ENCODE peak calls at places on chromosomes 2 and 18, in nine cellular contexts. P, H, G, F, E, D, C, J and K are unnamed samples.

GRCh38 chr2:136572335-136572734 is 193.0 kb upstream of the THSD7B start:
- DNase-seq in P (no peak), H (no peak), G (no peak), F (no peak), E (no peak), D (no peak), C (no peak), J (no peak), K (no peak)

GRCh38 chr2:234865586-234865985 is 86.2 kb upstream of the SH3BP4 start:
- DNase-seq in P (no peak), H (no peak), G (no peak), F (no peak), E (no peak), D (no peak), C (no peak), J (no peak), K (no peak)

GRCh38 chr18:31156831-31157763 is 5.6 kb downstream of the DSC1 start:
- DNase-seq in P (no peak), H (no peak), G (peak; percentile 57), F (no peak), E (no peak), D (no peak), C (peak; percentile 49), J (peak; percentile 8), K (no peak)

GRCh38 chr2:141438536-141438935 is 692.3 kb downstream of the LRP1B start:
- DNase-seq in P (no peak), H (no peak), G (no peak), F (no peak), E (no peak), D (no peak), C (no peak), J (no peak), K (no peak)

GRCh38 chr2:96154506-96155380 is 9.5 kb upstream of the DUSP2 start:
- DNase-seq in P (no peak), H (no peak), G (no peak), F (no peak), E (no peak), D (no peak), C (no peak), J (no peak), K (no peak)

GRCh38 chr18:21449367-21450250 is 150.9 kb downstream of the ESCO1 start:
- DNase-seq in P (no peak), H (no peak), G (no peak), F (no peak), E (no peak), D (peak; percentile 22), C (no peak), J (no peak), K (no peak)

GRCh38 chr2:63488118-63488713 is 100.1 kb downstream of the WDPCP start:
- DNase-seq in P (peak; percentile 17), H (peak; percentile 13), G (no peak), F (peak; percentile 5), E (peak; percentile 39), D (peak; percentile 58), C (peak; percentile 39), J (peak; percentile 73), K (no peak)

GRCh38 chr2:48452108-48452507 is 77.8 kb upstream of the STON1 start:
- DNase-seq in P (no peak), H (no peak), G (no peak), F (no peak), E (no peak), D (peak; percentile 96), C (no peak), J (no peak), K (peak; percentile 92)

GRCh38 chr2:241901018-241901380 is 31.5 kb downstream of the RTP5 start:
- DNase-seq in P (no peak), H (no peak), G (no peak), F (no peak), E (no peak), D (no peak), C (no peak), J (no peak), K (no peak)

GRCh38 chr18:56469582-56469981 is 168.8 kb downstream of the TXNL1 start:
- DNase-seq in P (no peak), H (no peak), G (peak; percentile 36), F (no peak), E (no peak), D (no peak), C (no peak), J (no peak), K (no peak)

GRCh38 chr2:219476605-219477578 is 21.8 kb upstream of the GMPPA start:
- DNase-seq in P (no peak), H (no peak), G (no peak), F (no peak), E (no peak), D (no peak), C (peak; percentile 83), J (no peak), K (no peak)

GRCh38 chr18:46113751-46114150 is 9.6 kb downstream of the HAUS1 start:
- DNase-seq in P (no peak), H (no peak), G (no peak), F (no peak), E (no peak), D (no peak), C (no peak), J (no peak), K (no peak)

GRCh38 chr2:113116100-113116958 is 11.1 kb upstream of the IL1RN start:
- DNase-seq in P (no peak), H (no peak), G (no peak), F (no peak), E (no peak), D (no peak), C (no peak), J (no peak), K (no peak)

GRCh38 chr2:173451137-173451536 is 96.5 kb downstream of the CDCA7 start:
- DNase-seq in P (no peak), H (peak; percentile 19), G (no peak), F (no peak), E (no peak), D (no peak), C (no peak), J (no peak), K (no peak)

GRCh38 chr2:240530181-240530580 is 27.6 kb downstream of the ANKMY1 start:
- DNase-seq in P (no peak), H (no peak), G (no peak), F (no peak), E (no peak), D (no peak), C (no peak), J (no peak), K (no peak)

GRCh38 chr2:44009136-44009744 is 13.5 kb upstream of the LRPPRC start:
- DNase-seq in P (no peak), H (no peak), G (no peak), F (no peak), E (no peak), D (no peak), C (peak; percentile 11), J (no peak), K (no peak)

GRCh38 chr2:238573065-238573778 is 146.5 kb downstream of the ASB1 start:
- DNase-seq in P (no peak), H (peak; percentile 15), G (no peak), F (no peak), E (no peak), D (no peak), C (peak; percentile 96), J (no peak), K (peak; percentile 20)

GRCh38 chr18:77870238-77870637 is 620.6 kb downstream of the GALR1 start:
- DNase-seq in P (no peak), H (no peak), G (no peak), F (no peak), E (no peak), D (no peak), C (no peak), J (no peak), K (no peak)

GRCh38 chr2:27042159-27042661 is 9.3 kb upstream of the AGBL5 start:
- DNase-seq in P (no peak), H (no peak), G (no peak), F (no peak), E (no peak), D (peak; percentile 33), C (no peak), J (no peak), K (no peak)